ENCODE peak calls at places on chromosomes 13 and 19, in eight cellular contexts. Z is epithelial cell of prostate, C is head of caudate nucleus, H is lower lobe of right lung, G is AG08395, S is substantia nigra, B is skeletal muscle cell, X is NCI-H1105. N is an unnamed sample.

GRCh38 chr13:44050450-44051063 is 170.9 kb downstream of the LACC1 start:
- DNase-seq in Z (no peak), X (no peak), G (peak), S (no peak), B (no peak), H (no peak), C (no peak), N (peak)

GRCh38 chr19:5693195-5694166 is 3.4 kb downstream of the RPL36 start:
- DNase-seq in X (no peak), Z (no peak), C (no peak), S (no peak), H (peak), G (no peak), B (no peak), N (peak)

GRCh38 chr19:47095707-47096704 is 17.6 kb downstream of the ZC3H4 start:
- DNase-seq in Z (peak), G (no peak), S (no peak), C (no peak), H (peak), B (no peak), X (no peak), N (peak)

GRCh38 chr13:52053460-52053859 is 29.0 kb downstream of the UTP14C start:
- DNase-seq in S (no peak), Z (no peak), G (peak), C (no peak), X (no peak), B (no peak), H (no peak), N (no peak)

GRCh38 chr19:4337906-4338440 is 654 bp downstream of the STAP2 start:
- DNase-seq in B (no peak), C (no peak), S (no peak), Z (no peak), G (no peak), X (no peak), H (no peak), N (no peak)

GRCh38 chr19:47813995-47814328 is 7.8 kb upstream of the CRX start:
- DNase-seq in C (no peak), X (no peak), S (no peak), H (no peak), B (no peak), G (no peak), Z (no peak), N (no peak)

GRCh38 chr13:109737606-109738005 is 48.8 kb downstream of the IRS2 start:
- DNase-seq in X (no peak), H (no peak), Z (peak), C (no peak), S (no peak), B (peak), G (peak), N (peak)

GRCh38 chr19:46783670-46784069 is 4.7 kb downstream of the SLC1A5 start:
- DNase-seq in H (no peak), X (peak), C (no peak), S (no peak), Z (no peak), B (no peak), G (no peak), N (no peak)

GRCh38 chr19:31175564-31176348 is 173.5 kb downstream of the TSHZ3 start:
- DNase-seq in H (no peak), G (no peak), S (no peak), X (no peak), Z (no peak), C (no peak), B (no peak), N (no peak)

GRCh38 chr13:82717249-82717648 is 1165.0 kb downstream of the SLITRK1 start:
- DNase-seq in S (no peak), Z (peak), G (no peak), B (peak), C (no peak), H (no peak), X (no peak), N (peak)

GRCh38 chr19:45935267-45935666 is 20.7 kb upstream of the NANOS2 start:
- DNase-seq in Z (no peak), G (no peak), H (no peak), X (no peak), S (no peak), B (no peak), C (no peak), N (no peak)

GRCh38 chr13:57629821-57630235 is 1.7 kb upstream of the PCDH17 start:
- DNase-seq in S (peak), Z (no peak), G (peak), X (no peak), C (peak), H (peak), B (peak), N (no peak)

GRCh38 chr13:72839831-72840426 is 58.0 kb downstream of the PIBF1 start:
- DNase-seq in X (no peak), C (peak), G (peak), S (no peak), B (no peak), Z (peak), H (no peak), N (peak)

GRCh38 chr13:21399741-21400140 is 59.4 kb downstream of the ZDHHC20 start:
- DNase-seq in C (no peak), S (no peak), B (no peak), Z (no peak), H (no peak), X (no peak), G (no peak), N (no peak)

GRCh38 chr19:41529484-41530183 is 46.3 kb upstream of the CEACAM21 start:
- DNase-seq in G (no peak), H (no peak), Z (no peak), X (no peak), B (no peak), S (no peak), C (no peak), N (no peak)

GRCh38 chr13:62643799-62644484 is 1228.3 kb upstream of the PCDH20 start:
- DNase-seq in Z (no peak), G (no peak), X (no peak), C (no peak), H (no peak), B (no peak), S (no peak), N (no peak)

GRCh38 chr19:3039641-3040077 is 10.6 kb upstream of the TLE2 start:
- DNase-seq in H (no peak), B (no peak), G (no peak), X (no peak), C (peak), Z (no peak), S (no peak), N (no peak)

GRCh38 chr13:49560270-49561063 is 24.9 kb downstream of the RCBTB1 start:
- DNase-seq in X (no peak), C (peak), Z (peak), S (no peak), H (no peak), B (no peak), G (no peak), N (no peak)

GRCh38 chr13:49292742-49293498 is 45.2 kb downstream of the CDADC1 start:
- DNase-seq in G (peak), C (peak), X (no peak), H (no peak), S (peak), B (peak), Z (no peak), N (peak)

GRCh38 chr19:38869836-38870607 is 8.1 kb downstream of the RINL start:
- DNase-seq in Z (no peak), S (peak), H (peak), C (peak), X (peak), B (no peak), G (peak), N (no peak)

GRCh38 chr19:32662186-32662585 is 12.8 kb downstream of the ANKRD27 start:
- DNase-seq in H (no peak), G (no peak), S (no peak), C (no peak), Z (no peak), X (no peak), B (no peak), N (no peak)

GRCh38 chr13:112670118-112670517 is 19.7 kb upstream of the ATP11A start:
- DNase-seq in C (no peak), H (peak), G (no peak), S (no peak), B (no peak), Z (no peak), X (no peak), N (no peak)

GRCh38 chr19:39971380-39971841 is 446 bp downstream of the PSMC4 start:
- DNase-seq in C (no peak), B (no peak), G (peak), H (no peak), S (no peak), X (no peak), Z (no peak), N (no peak)

GRCh38 chr19:18730885-18731513 is 47.5 kb downstream of the CRTC1 start:
- DNase-seq in H (no peak), X (no peak), B (no peak), Z (no peak), S (no peak), G (no peak), C (no peak), N (no peak)

GRCh38 chr19:33646306-33646705 is 24.6 kb downstream of the CHST8 start:
- DNase-seq in G (no peak), S (no peak), B (no peak), H (no peak), C (no peak), Z (no peak), X (no peak), N (no peak)

GRCh38 chr13:45658586-45659235 is 43.2 kb upstream of the ERICH6B start:
- DNase-seq in G (peak), Z (no peak), X (no peak), H (no peak), C (no peak), S (no peak), B (peak), N (peak)

GRCh38 chr19:38270587-38271167 is 6.3 kb downstream of the SPINT2 start:
- DNase-seq in S (no peak), C (no peak), G (peak), X (no peak), Z (no peak), B (no peak), H (no peak), N (no peak)

GRCh38 chr13:112902669-112903068 is 66.3 kb upstream of the MCF2L start:
- DNase-seq in B (no peak), H (no peak), X (no peak), C (no peak), Z (no peak), S (no peak), G (no peak), N (no peak)

GRCh38 chr13:100274942-100275506 is 186.1 kb downstream of the PCCA start:
- DNase-seq in C (no peak), X (no peak), B (no peak), G (no peak), S (no peak), Z (no peak), H (no peak), N (peak)

GRCh38 chr19:31334849-31335624 is 14.2 kb downstream of the TSHZ3 start:
- DNase-seq in B (no peak), G (no peak), X (no peak), S (no peak), H (no peak), C (no peak), Z (no peak), N (no peak)

GRCh38 chr13:48411281-48412099 is 1.4 kb downstream of the LPAR6 start:
- DNase-seq in H (no peak), X (no peak), C (no peak), Z (no peak), G (peak), S (no peak), B (no peak), N (peak)

GRCh38 chr13:55632402-55632801 is 1508.3 kb upstream of the PRR20A start:
- DNase-seq in C (no peak), B (no peak), S (no peak), X (no peak), G (no peak), H (no peak), Z (no peak), N (no peak)

GRCh38 chr19:7328647-7329046 is 20.1 kb upstream of the ARHGEF18 start:
- DNase-seq in S (no peak), C (no peak), B (no peak), X (no peak), G (no peak), H (no peak), Z (no peak), N (no peak)

GRCh38 chr13:98665638-98665995 is 86.9 kb downstream of the SLC15A1 start:
- DNase-seq in S (no peak), G (no peak), C (no peak), B (no peak), Z (no peak), X (no peak), H (no peak), N (no peak)

GRCh38 chr13:80168089-80168850 is 172.7 kb downstream of the SPRY2 start:
- DNase-seq in G (peak), H (no peak), X (no peak), B (peak), C (no peak), Z (no peak), S (no peak), N (no peak)